ENCODE peak calls at places on chromosome 17, in five cellular contexts. J, Q, Z, S and W are unnamed samples.

GRCh38 chr17:9434502-9435113 is 141.0 kb downstream of the STX8 start:
- DNase-seq in J (no peak), Q (no peak), Z (no peak), S (no peak), W (no peak)

GRCh38 chr17:32111141-32111771 is 31.0 kb upstream of the RHOT1 start:
- DNase-seq in J (no peak), Q (peak), Z (peak), S (peak), W (no peak)

GRCh38 chr17:42407289-42407836 is 15.7 kb downstream of the CAVIN1 start:
- DNase-seq in J (peak), Q (peak), Z (peak), S (peak), W (peak)

GRCh38 chr17:10156579-10157488 is 41.6 kb downstream of the GAS7 start:
- DNase-seq in J (peak), Q (no peak), Z (no peak), S (no peak), W (peak)

GRCh38 chr17:34201225-34201624 is 53.9 kb upstream of the CCL2 start:
- DNase-seq in J (no peak), Q (no peak), Z (no peak), S (peak), W (no peak)

GRCh38 chr17:77280304-77280910 is 139.6 kb downstream of the SEC14L1 start:
- DNase-seq in J (no peak), Q (no peak), Z (peak), S (peak), W (peak)

GRCh38 chr17:29661220-29661619 is 38.5 kb upstream of the CORO6 start:
- DNase-seq in J (no peak), Q (no peak), Z (no peak), S (no peak), W (no peak)

GRCh38 chr17:40563371-40564052 is 1.8 kb downstream of the CCR7 start:
- DNase-seq in J (no peak), Q (no peak), Z (no peak), S (no peak), W (no peak)

GRCh38 chr17:49467175-49467574 is 27.9 kb upstream of the NGFR start:
- DNase-seq in J (no peak), Q (no peak), Z (no peak), S (no peak), W (no peak)

GRCh38 chr17:51045616-51046526 is 74.8 kb downstream of the SPAG9 start:
- DNase-seq in J (no peak), Q (no peak), Z (peak), S (no peak), W (no peak)

GRCh38 chr17:40608061-40608581 is 39.5 kb downstream of the SMARCE1 start:
- DNase-seq in J (no peak), Q (no peak), Z (no peak), S (no peak), W (no peak)

GRCh38 chr17:81314410-81315169 is 19.5 kb upstream of the SLC38A10 start:
- DNase-seq in J (no peak), Q (no peak), Z (no peak), S (no peak), W (no peak)

GRCh38 chr17:28857848-28858360 is 3.1 kb downstream of the ERAL1 start:
- DNase-seq in J (no peak), Q (no peak), Z (no peak), S (no peak), W (no peak)

GRCh38 chr17:57372156-57372555 is 115.8 kb downstream of the MSI2 start:
- DNase-seq in J (no peak), Q (no peak), Z (peak), S (peak), W (no peak)

GRCh38 chr17:63490321-63490720 is 13.5 kb downstream of the ACE start:
- DNase-seq in J (no peak), Q (no peak), Z (no peak), S (no peak), W (no peak)

GRCh38 chr17:73929860-73930430 is 273.5 kb upstream of the RPL38 start:
- DNase-seq in J (no peak), Q (no peak), Z (no peak), S (no peak), W (no peak)

GRCh38 chr17:67467500-67468481 is 90.7 kb downstream of the PITPNC1 start:
- DNase-seq in J (no peak), Q (no peak), Z (no peak), S (no peak), W (peak)

GRCh38 chr17:31561469-31562412 is 170.3 kb downstream of the RAB11FIP4 start:
- DNase-seq in J (no peak), Q (no peak), Z (peak), S (peak), W (no peak)

GRCh38 chr17:20896153-20896649 is 146.6 kb downstream of the USP22 start:
- DNase-seq in J (no peak), Q (no peak), Z (peak), S (peak), W (no peak)

GRCh38 chr17:68021963-68022362 is 13.6 kb upstream of the KPNA2 start:
- DNase-seq in J (no peak), Q (no peak), Z (no peak), S (no peak), W (no peak)

GRCh38 chr17:40480501-40481003 is 20.9 kb downstream of the TNS4 start:
- DNase-seq in J (no peak), Q (no peak), Z (no peak), S (no peak), W (peak)

GRCh38 chr17:50192116-50192872 is 9.1 kb downstream of the COL1A1 start:
- DNase-seq in J (no peak), Q (no peak), Z (peak), S (no peak), W (no peak)

GRCh38 chr17:35372846-35373531 is 432 bp downstream of the SLFN11 start:
- DNase-seq in J (no peak), Q (peak), Z (no peak), S (no peak), W (peak)

GRCh38 chr17:52648995-52649394 is 490.5 kb upstream of the CA10 start:
- DNase-seq in J (no peak), Q (no peak), Z (no peak), S (no peak), W (no peak)

GRCh38 chr17:81120695-81121621 is 44.3 kb upstream of the PVALEF start:
- DNase-seq in J (no peak), Q (no peak), Z (no peak), S (no peak), W (no peak)

GRCh38 chr17:1001640-1002411 is 4.9 kb downstream of the TIMM22 start:
- DNase-seq in J (no peak), Q (no peak), Z (peak), S (peak), W (no peak)

GRCh38 chr17:15882058-15882720 is 62.7 kb upstream of the ADORA2B start:
- DNase-seq in J (no peak), Q (no peak), Z (no peak), S (no peak), W (no peak)
- TF ChIP-seq CTCF in J (no peak), Q (no peak), Z (peak), S (no peak), W (no peak)

DNA sequence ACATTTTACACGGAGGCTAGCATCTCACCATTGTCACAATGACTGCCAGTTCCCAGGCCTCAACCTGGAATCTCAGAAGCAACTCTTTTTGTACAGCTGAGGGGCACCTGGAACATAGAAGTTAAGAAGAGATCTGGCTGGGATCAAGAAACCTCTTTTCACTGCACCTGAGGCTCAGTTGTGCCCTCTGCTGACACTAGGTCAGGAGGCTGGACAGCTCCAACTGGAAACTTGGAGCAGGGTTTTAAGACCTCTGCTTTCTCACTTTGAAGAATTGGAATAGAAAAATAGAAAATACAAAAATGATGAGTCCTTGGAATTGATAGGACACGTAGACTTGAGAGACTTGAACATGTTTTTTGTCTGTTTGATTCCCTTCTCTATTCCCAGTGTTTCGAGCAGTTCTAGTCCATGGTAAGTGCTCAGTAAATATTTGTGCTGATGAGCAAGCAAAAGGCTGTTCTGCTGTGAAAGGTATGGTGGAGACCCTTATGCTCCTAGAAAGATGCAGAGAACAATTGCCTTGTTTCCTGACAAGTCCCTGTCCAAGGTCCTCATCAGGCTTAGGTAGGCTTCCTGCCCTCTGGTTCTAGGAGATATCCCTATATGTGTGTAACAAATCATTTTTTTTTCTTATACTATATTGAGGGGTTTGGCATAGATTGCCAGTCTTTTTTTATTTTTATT is 13.6 kb upstream of the PPM1D start:
- DNase-seq in J (no peak), Q (no peak), Z (no peak), S (peak), W (no peak)
- TF ChIP-seq CTCF in J (no peak), Q (no peak), Z (peak), S (peak), W (no peak)

GRCh38 chr17:17180141-17180603 is 26.0 kb downstream of the PLD6 start:
- DNase-seq in J (peak), Q (peak), Z (no peak), S (no peak), W (no peak)

GRCh38 chr17:17183744-17184143 is 22.4 kb downstream of the PLD6 start:
- DNase-seq in J (no peak), Q (no peak), Z (no peak), S (no peak), W (no peak)

GRCh38 chr17:17180741-17181525 is 25.2 kb downstream of the PLD6 start:
- DNase-seq in J (no peak), Q (no peak), Z (no peak), S (no peak), W (no peak)

GRCh38 chr17:17181666-17182600 is 24.2 kb downstream of the PLD6 start:
- DNase-seq in J (no peak), Q (no peak), Z (no peak), S (no peak), W (no peak)

GRCh38 chr17:17182601-17183136 is 23.5 kb downstream of the PLD6 start:
- DNase-seq in J (no peak), Q (no peak), Z (no peak), S (no peak), W (no peak)
- TF ChIP-seq CTCF in J (no peak), Q (no peak), Z (no peak), S (no peak), W (no peak)

DNA sequence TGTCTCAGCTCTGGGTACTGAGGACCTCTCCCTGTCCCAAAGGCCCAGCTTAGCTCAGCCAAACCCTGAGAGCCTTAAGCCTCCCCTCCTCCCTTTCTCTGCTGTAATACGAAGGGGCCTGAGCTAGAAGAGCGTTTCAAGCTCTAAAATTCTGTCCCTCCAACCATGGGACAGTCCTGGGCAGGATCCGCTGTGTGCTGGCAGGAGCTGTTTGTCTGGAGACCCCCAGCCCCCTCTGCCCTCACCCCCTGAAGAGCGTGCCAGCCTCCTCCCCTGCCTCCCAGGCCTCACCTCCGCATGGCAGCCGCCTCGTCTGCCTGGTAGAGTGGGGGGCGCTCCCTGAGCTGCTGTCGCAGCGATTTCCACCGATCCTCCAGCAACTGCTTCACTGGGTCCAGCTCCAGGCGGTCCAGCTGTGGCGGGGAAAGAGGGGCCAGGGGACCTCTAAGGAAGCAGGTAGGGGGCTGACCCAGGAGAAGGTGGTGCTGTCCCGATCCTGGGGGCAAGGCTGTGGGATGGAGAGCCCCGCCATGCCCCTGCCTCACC is 14.7 kb downstream of the UBALD2 start:
- DNase-seq in J (no peak), Q (no peak), Z (no peak), S (no peak), W (no peak)
- TF ChIP-seq CTCF in J (no peak), Q (no peak), Z (no peak), S (no peak), W (no peak)

GRCh38 chr17:19331134-19331533 is 31.4 kb downstream of the B9D1 start:
- DNase-seq in J (no peak), Q (no peak), Z (peak), S (peak), W (no peak)
- TF ChIP-seq CTCF in J (no peak), Q (no peak), Z (no peak), S (peak), W (no peak)

DNA sequence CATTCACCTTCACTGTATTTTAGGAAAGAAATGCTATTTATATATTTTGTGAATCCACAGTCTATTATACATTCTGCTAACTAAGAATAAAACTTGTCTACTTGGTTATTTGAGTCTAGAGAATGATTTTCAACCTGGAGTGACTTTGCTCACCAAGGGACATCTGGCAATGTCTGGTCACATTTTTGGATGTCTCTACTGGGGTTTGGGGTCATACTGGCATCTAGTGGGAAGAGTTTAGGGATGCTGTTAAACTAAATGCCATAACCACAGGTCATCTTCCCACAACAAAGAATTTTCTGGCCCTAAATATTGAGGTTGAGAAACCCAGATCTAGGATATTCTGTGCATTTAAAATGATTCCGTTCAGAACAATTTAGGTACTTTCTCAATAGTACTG is 26.0 kb downstream of the KCNJ16 start:
- DNase-seq in J (no peak), Q (no peak), Z (no peak), S (no peak), W (no peak)
- TF ChIP-seq CTCF in J (no peak), Q (no peak), Z (no peak), S (peak), W (no peak)